ENCODE peak calls at places on chromosomes 5 and 9, in seven cellular contexts. V is SK-MEL-5; M is activated naive CD4-positive, alpha-beta T cell treated with anti-CD3 and anti-CD28 coated beads, Interleukin-2, amount 50 U/mL, for 72 hours; N is putamen; K is epithelial cell of proximal tubule; E is stimulated activated CD4-positive, alpha-beta T cell treated with anti-CD3 and anti-CD28 coated beads, Interleukin-4, amount 100 ng/mL, for 48 hours; Z is right cardiac atrium. X is an unnamed sample.
A peak's percentile ranks its signal among the peaks of the same experiment; 100 is the strongest.

GRCh38 chr5:92838253-92838652 is 742.8 kb downstream of the NR2F1-AS1 start:
- DNase-seq in V (peak; percentile 57), M (no peak), N (no peak), K (no peak), E (no peak), Z (no peak), X (no peak)

GRCh38 chr5:175542966-175543235 is 64.5 kb downstream of the SFXN1 start:
- DNase-seq in V (no peak), M (no peak), N (no peak), K (no peak), E (no peak), Z (no peak), X (no peak)

GRCh38 chr9:111961011-111961410 is 64.4 kb downstream of the UGCG start:
- DNase-seq in V (no peak), M (no peak), N (no peak), K (no peak), E (no peak), Z (no peak), X (no peak)

GRCh38 chr5:59673438-59674058 is 220.0 kb downstream of the PDE4D start:
- DNase-seq in V (peak; percentile 66), M (no peak), N (peak; percentile 30), K (no peak), E (no peak), Z (no peak), X (peak; percentile 48)

GRCh38 chr5:124979174-124979573 is 232.7 kb upstream of the ZNF608 start:
- DNase-seq in V (peak; percentile 16), M (no peak), N (no peak), K (no peak), E (no peak), Z (no peak), X (no peak)

GRCh38 chr9:122468735-122469134 is 9.0 kb downstream of the OR1J1 start:
- DNase-seq in V (no peak), M (no peak), N (no peak), K (peak; percentile 32), E (no peak), Z (no peak), X (no peak)

GRCh38 chr5:150540615-150541396 is 32.9 kb downstream of the NDST1 start:
- DNase-seq in V (no peak), M (no peak), N (no peak), K (no peak), E (no peak), Z (no peak), X (no peak)

GRCh38 chr5:88678780-88679491 is 204.0 kb downstream of the MEF2C start:
- DNase-seq in V (no peak), M (no peak), N (peak; percentile 26), K (no peak), E (no peak), Z (no peak), X (no peak)

GRCh38 chr5:65076251-65076869 is 307.6 kb downstream of the CWC27 start:
- DNase-seq in V (peak; percentile 67), M (peak; percentile 56), N (no peak), K (no peak), E (peak; percentile 42), Z (peak; percentile 66), X (peak; percentile 88)